ENCODE peak calls at places on chromosomes 3 and 15, in eight cellular contexts. H, U, R, Q, Z, E, A and M are unnamed samples.

GRCh38 chr3:49523756-49524747 is 30.2 kb upstream of the BSN start:
- DNase-seq in A (no peak), U (peak), R (no peak), E (no peak), H (no peak), Z (no peak), Q (no peak), M (peak)

GRCh38 chr15:67824900-67825879 is at the start of gene SKOR1:
- DNase-seq in H (no peak), R (no peak), U (no peak), E (no peak), Q (no peak), A (no peak), Z (no peak), M (no peak)

GRCh38 chr3:145450018-145450682 is 710.8 kb downstream of the PLOD2 start:
- DNase-seq in Z (no peak), A (no peak), H (no peak), E (no peak), Q (no peak), R (no peak), U (no peak), M (no peak)

GRCh38 chr3:45034612-45035252 is 8.6 kb downstream of the CLEC3B start:
- DNase-seq in U (peak), Z (peak), A (no peak), E (peak), R (no peak), Q (peak), H (no peak), M (no peak)

GRCh38 chr15:48675436-48675835 is 29.9 kb upstream of the FBN1 start:
- DNase-seq in Q (no peak), Z (no peak), E (no peak), R (no peak), A (no peak), H (no peak), U (no peak), M (peak)

GRCh38 chr15:101435761-101436160 is 53.7 kb downstream of the PCSK6 start:
- DNase-seq in Q (no peak), E (no peak), A (no peak), R (no peak), U (no peak), H (no peak), Z (no peak), M (no peak)

GRCh38 chr3:55813268-55814097 is 326.4 kb upstream of the WNT5A start:
- DNase-seq in Q (no peak), H (no peak), R (no peak), E (no peak), A (no peak), U (no peak), Z (no peak), M (peak)

GRCh38 chr3:133474251-133474801 is 74.5 kb downstream of the BFSP2 start:
- DNase-seq in Z (no peak), Q (no peak), U (peak), R (no peak), A (peak), E (peak), H (no peak), M (no peak)

GRCh38 chr3:14988988-14989394 is 41.6 kb downstream of the NR2C2 start:
- DNase-seq in Z (no peak), E (peak), H (no peak), Q (no peak), U (peak), R (peak), A (no peak), M (no peak)